ENCODE peak calls at places on chromosomes 11 and 22, in four cellular contexts. Y, C, D and B are unnamed samples.

GRCh38 chr22:17314472-17314871 is 54.8 kb upstream of the CECR2 start:
- DNase-seq in D (no peak), Y (no peak), C (no peak), B (no peak)

GRCh38 chr22:19359554-19360299 is 68.2 kb upstream of the CLTCL1 start:
- DNase-seq in Y (no peak), D (no peak), C (no peak), B (no peak)

GRCh38 chr11:47306484-47306844 is 36.5 kb downstream of the MADD start:
- DNase-seq in Y (no peak), C (no peak), D (no peak), B (no peak)

GRCh38 chr11:104772806-104773241 is 125.4 kb downstream of the CASP12 start:
- DNase-seq in C (no peak), Y (no peak), D (no peak), B (no peak)

GRCh38 chr11:63945482-63946163 is 6.8 kb downstream of the NAA40 start:
- DNase-seq in Y (peak; percentile 77), C (peak; percentile 9), D (peak; percentile 84), B (peak; percentile 71)

GRCh38 chr22:50665738-50666137 is 6.9 kb upstream of the SHANK3 start:
- DNase-seq in Y (no peak), D (no peak), C (no peak), B (no peak)

GRCh38 chr11:86940122-86940777 is 14.9 kb downstream of the FZD4 start:
- DNase-seq in D (peak; percentile 78), C (no peak), Y (peak; percentile 64), B (no peak)

GRCh38 chr22:43996170-43996980 is 27.7 kb upstream of the PARVB start:
- DNase-seq in D (peak; percentile 73), C (peak; percentile 31), Y (peak; percentile 62), B (peak; percentile 83)

GRCh38 chr11:117502285-117502856 is 174.7 kb downstream of the CEP164 start:
- DNase-seq in Y (no peak), D (no peak), C (no peak), B (no peak)

GRCh38 chr22:35227248-35227647 is 30.0 kb upstream of the HMGXB4 start:
- DNase-seq in Y (no peak), D (no peak), C (no peak), B (no peak)

GRCh38 chr11:94424662-94425061 is 23.4 kb upstream of the GPR83 start:
- DNase-seq in Y (no peak), D (no peak), C (no peak), B (no peak)

GRCh38 chr22:42321908-42322561 is 51.6 kb upstream of the TCF20 start:
- DNase-seq in C (no peak), Y (no peak), D (no peak), B (no peak)

GRCh38 chr22:49514656-49515055 is 313.0 kb downstream of the BRD1 start:
- DNase-seq in Y (no peak), C (no peak), D (no peak), B (no peak)

GRCh38 chr22:43331064-43331435 is 12.1 kb downstream of the SCUBE1 start:
- DNase-seq in D (no peak), C (no peak), Y (no peak), B (no peak)

GRCh38 chr11:118689503-118689851 is 10.0 kb upstream of the TREH start:
- DNase-seq in Y (no peak), D (no peak), C (no peak), B (no peak)

GRCh38 chr11:118687906-118688305 is 8.5 kb upstream of the TREH start:
- DNase-seq in C (no peak), D (no peak), Y (no peak), B (peak; percentile 49)

GRCh38 chr11:118690553-118691304 is 11.3 kb upstream of the TREH start:
- DNase-seq in D (no peak), Y (no peak), C (no peak), B (peak; percentile 56)

GRCh38 chr11:118688851-118689502 is 9.5 kb upstream of the TREH start:
- DNase-seq in Y (no peak), D (peak; percentile 54), C (no peak), B (peak; percentile 67)

DNA sequence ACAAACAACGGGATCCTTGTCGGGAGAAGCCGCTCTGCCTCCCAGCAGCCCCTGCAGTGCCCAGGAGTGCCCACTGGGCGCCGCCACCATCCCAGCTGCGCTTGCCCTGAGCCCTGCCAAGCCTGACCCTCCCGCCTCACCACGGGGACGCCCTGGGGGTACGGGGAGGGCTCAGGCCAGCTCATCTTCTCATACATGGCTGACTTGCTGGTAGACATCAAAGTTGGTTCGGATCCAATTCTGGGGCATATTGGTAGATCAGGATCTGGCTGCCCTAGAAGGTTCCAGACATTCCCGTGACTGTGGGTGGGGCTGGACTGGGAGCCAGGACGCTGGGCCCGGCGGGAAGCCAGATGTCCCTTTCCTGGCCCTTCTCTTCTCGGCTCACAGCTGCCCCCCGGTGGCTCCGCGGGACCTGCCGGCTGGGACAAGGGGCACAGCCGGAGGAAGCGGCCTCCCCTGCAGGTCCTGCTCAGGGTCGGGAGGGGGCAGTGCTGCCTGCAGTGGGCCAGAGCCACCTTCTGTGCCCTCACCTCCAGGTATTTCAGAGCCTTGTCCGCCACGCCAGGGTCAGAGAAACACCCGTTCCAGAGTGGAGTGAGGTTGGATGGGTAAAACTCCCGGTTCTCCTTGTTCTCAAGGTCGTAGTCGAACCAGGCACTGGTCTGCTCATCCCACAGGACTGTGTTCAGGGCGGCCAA is 10.6 kb upstream of the TREH start:
- DNase-seq in D (peak; percentile 96), C (peak; percentile 69), Y (peak; percentile 85), B (peak; percentile 99)
- H3K4me3 ChIP-seq in D (peak overlapping the region; percentile 69), C (peak overlapping the region; percentile 43), Y (no peak overlapping the region), B (peak overlapping the region; percentile 42)

DNA sequence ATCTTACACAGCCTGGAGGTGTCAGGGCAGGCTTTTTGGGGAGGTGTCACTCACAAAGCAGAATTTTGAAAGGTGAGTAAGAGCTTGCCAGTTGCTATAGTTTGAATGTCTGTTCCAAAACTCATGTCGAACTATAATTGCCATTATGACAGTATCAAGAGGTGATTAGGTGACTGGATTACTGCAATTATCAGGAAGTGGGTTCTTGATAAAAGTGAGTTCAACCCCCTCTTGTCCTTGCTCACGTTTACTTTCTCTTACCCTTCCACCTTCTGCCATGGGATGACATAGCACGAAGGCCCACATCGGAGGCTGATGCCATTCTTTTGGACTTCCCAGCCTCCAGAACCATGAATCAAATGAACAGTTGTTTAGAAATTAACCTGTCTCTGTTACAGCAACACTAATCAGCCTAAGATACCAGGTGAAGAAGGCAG is 4.7 kb upstream of the C11orf86 start:
- DNase-seq in C (no peak), Y (no peak), D (no peak), B (no peak)
- H3K4me3 ChIP-seq in C (no peak overlapping the region), Y (no peak overlapping the region), D (no peak overlapping the region), B (no peak overlapping the region)

GRCh38 chr11:34239465-34240149 is 118.2 kb downstream of the ABTB2 start:
- DNase-seq in C (no peak), Y (no peak), D (no peak), B (no peak)
- H3K4me3 ChIP-seq in C (no peak overlapping the region), Y (no peak overlapping the region), D (no peak overlapping the region), B (no peak overlapping the region)

GRCh38 chr11:12413141-12414055 is 36.0 kb downstream of the PARVA start:
- DNase-seq in Y (no peak), D (no peak), C (no peak), B (no peak)
- H3K4me3 ChIP-seq in Y (no peak overlapping the region), D (no peak overlapping the region), C (no peak overlapping the region), B (no peak overlapping the region)